ENCODE peak calls at places on chromosomes 2 and 18, in ten cellular contexts. M, W, U, I, R, A, X, T, E and B are unnamed samples.

GRCh38 chr2:1011985-1012384 is 61.3 kb downstream of the SNTG2 start:
- DNase-seq in R (no peak), E (no peak), A (no peak), M (no peak), I (no peak), X (no peak), U (no peak), W (no peak), T (no peak), B (no peak)

GRCh38 chr2:96399342-96400048 is 63.9 kb downstream of the NCAPH start:
- DNase-seq in R (no peak), M (no peak), T (no peak), E (no peak), X (no peak), A (no peak), I (no peak), W (no peak), U (no peak), B (no peak)

GRCh38 chr2:121258066-121258465 is 26.9 kb downstream of the TFCP2L1 start:
- DNase-seq in T (no peak), M (no peak), A (no peak), E (no peak), I (no peak), R (peak; percentile 51), W (no peak), X (no peak), U (no peak), B (peak; percentile 57)

GRCh38 chr2:36184848-36185247 is 170.7 kb upstream of the CRIM1 start:
- DNase-seq in R (no peak), I (no peak), X (no peak), T (no peak), E (no peak), W (no peak), U (no peak), M (no peak), A (no peak), B (no peak)

GRCh38 chr2:29617351-29617750 is 304.0 kb downstream of the ALK start:
- DNase-seq in X (no peak), U (no peak), A (no peak), R (no peak), W (no peak), M (no peak), E (no peak), I (no peak), T (no peak), B (no peak)

GRCh38 chr2:38178556-38179419 is 102.8 kb upstream of the CYP1B1 start:
- DNase-seq in M (peak; percentile 35), R (peak; percentile 70), A (no peak), T (no peak), U (peak; percentile 68), X (no peak), I (no peak), W (no peak), E (peak; percentile 68), B (no peak)

GRCh38 chr2:15058628-15059157 is 426.2 kb downstream of the LRATD1 start:
- DNase-seq in R (no peak), A (no peak), E (no peak), M (no peak), U (no peak), W (no peak), X (no peak), T (no peak), I (no peak), B (no peak)

GRCh38 chr2:207902822-207903221 is 122.5 kb downstream of the PLEKHM3 start:
- DNase-seq in X (no peak), E (no peak), A (no peak), W (no peak), T (no peak), M (no peak), I (no peak), U (no peak), R (no peak), B (no peak)

GRCh38 chr18:905948-906415 is 1.3 kb downstream of the ADCYAP1 start:
- DNase-seq in R (no peak), U (no peak), M (no peak), A (no peak), T (no peak), W (no peak), I (no peak), X (no peak), E (no peak), B (no peak)

GRCh38 chr2:235493775-235494715 is at the start of gene AGAP1:
- DNase-seq in M (peak; percentile 90), R (peak; percentile 94), T (peak; percentile 46), U (peak; percentile 80), A (no peak), X (peak; percentile 92), W (peak; percentile 91), E (peak; percentile 87), I (peak; percentile 85), B (peak; percentile 81)

GRCh38 chr18:23540867-23541266 is 37.6 kb downstream of the RMC1 start:
- DNase-seq in E (no peak), I (peak; percentile 75), A (no peak), U (peak; percentile 16), W (no peak), R (no peak), T (no peak), X (no peak), M (no peak), B (no peak)

GRCh38 chr2:25371253-25372241 is 29.8 kb upstream of the DNMT3A start:
- DNase-seq in M (no peak), T (no peak), W (no peak), E (no peak), A (peak; percentile 95), X (no peak), U (no peak), R (peak; percentile 48), I (no peak), B (peak; percentile 37)

GRCh38 chr2:226325541-226325940 is 474.1 kb downstream of the IRS1 start:
- DNase-seq in R (no peak), I (no peak), X (no peak), U (no peak), A (no peak), W (no peak), E (no peak), T (no peak), M (no peak), B (no peak)

GRCh38 chr2:20543579-20543887 is 96.7 kb downstream of the RHOB start:
- DNase-seq in U (peak; percentile 18), E (no peak), W (no peak), R (no peak), X (no peak), I (no peak), A (no peak), M (no peak), T (no peak), B (no peak)

GRCh38 chr2:119749405-119750066 is 10.2 kb upstream of the PTPN4 start:
- DNase-seq in M (no peak), X (no peak), T (no peak), I (no peak), W (no peak), A (no peak), E (no peak), U (peak; percentile 54), R (no peak), B (no peak)

GRCh38 chr18:48821251-48821590 is 129.5 kb downstream of the SMAD7 start:
- DNase-seq in I (no peak), R (peak; percentile 14), X (no peak), T (no peak), W (peak; percentile 33), M (no peak), E (no peak), A (no peak), U (no peak), B (peak; percentile 28)

GRCh38 chr2:239290618-239291504 is 110.0 kb downstream of the HDAC4 start:
- DNase-seq in T (no peak), W (no peak), U (no peak), X (peak; percentile 8), I (no peak), R (peak; percentile 85), M (peak; percentile 73), E (no peak), A (no peak), B (peak; percentile 73)

GRCh38 chr2:28067602-28068001 is 177.1 kb downstream of the BABAM2 start:
- DNase-seq in I (no peak), W (no peak), M (no peak), A (no peak), U (no peak), X (no peak), R (no peak), T (no peak), E (no peak), B (no peak)
- H3K4me3 ChIP-seq in I (no peak overlapping the region), W (no peak overlapping the region), M (no peak overlapping the region), A (no peak overlapping the region), U (no peak overlapping the region), X (no peak overlapping the region), R (no peak overlapping the region), T (no peak overlapping the region), E (no peak overlapping the region), B (no peak overlapping the region)

GRCh38 chr2:98148968-98149697 is 62.2 kb downstream of the VWA3B start:
- DNase-seq in A (no peak), X (peak; percentile 60), E (peak; percentile 34), R (no peak), M (no peak), U (peak; percentile 62), W (no peak), I (peak; percentile 37), T (peak; percentile 24), B (no peak)
- TF ChIP-seq POLR2A in A (no peak), X (no peak), E (no peak), R (no peak), M (no peak), U (no peak), W (no peak), I (no peak), T (no peak), B (no peak)

GRCh38 chr2:63486861-63487290 is 101.4 kb downstream of the WDPCP start:
- DNase-seq in M (no peak), A (no peak), X (no peak), I (no peak), W (no peak), T (no peak), R (no peak), E (peak; percentile 16), U (no peak), B (no peak)
- TF ChIP-seq CTCF in M (no peak), A (no peak), X (no peak), I (no peak), W (no peak), T (peak; percentile 23), R (no peak), E (peak; percentile 49), U (no peak), B (no peak)

GRCh38 chr2:170162261-170162612 is 15.7 kb upstream of the MYO3B start:
- DNase-seq in U (peak; percentile 35), R (no peak), I (no peak), A (no peak), X (no peak), M (no peak), T (no peak), E (no peak), W (no peak), B (no peak)

GRCh38 chr2:170166735-170167134 is 11.2 kb upstream of the MYO3B start:
- DNase-seq in E (no peak), A (no peak), X (no peak), U (no peak), W (no peak), R (no peak), T (no peak), M (no peak), I (no peak), B (no peak)

GRCh38 chr2:170165129-170165528 is 12.8 kb upstream of the MYO3B start:
- DNase-seq in X (no peak), W (no peak), E (no peak), U (peak; percentile 68), T (no peak), R (no peak), I (no peak), M (no peak), A (no peak), B (no peak)

GRCh38 chr2:170161516-170162260 is 16.3 kb upstream of the MYO3B start:
- DNase-seq in I (no peak), E (no peak), W (no peak), A (no peak), U (no peak), M (no peak), X (no peak), T (no peak), R (no peak), B (no peak)

GRCh38 chr2:170163666-170164065 is 14.3 kb upstream of the MYO3B start:
- DNase-seq in R (no peak), A (no peak), E (no peak), X (no peak), W (no peak), U (no peak), M (no peak), I (no peak), T (no peak), B (no peak)
- H3K4me3 ChIP-seq in R (no peak overlapping the region), A (no peak overlapping the region), E (no peak overlapping the region), X (no peak overlapping the region), W (no peak overlapping the region), U (no peak overlapping the region), M (no peak overlapping the region), I (no peak overlapping the region), T (no peak overlapping the region), B (no peak overlapping the region)